ENCODE peak calls at places on chromosomes 4 and X, in nine cellular contexts. I is stomach, C is keratinocyte, K is WERI-Rb-1, S is right lobe of liver, H is lung, V is heart left ventricle, U is psoas muscle, F is foreskin fibroblast. Z is an unnamed sample.

GRCh38 chr4:24273148-24273547 is 311.2 kb downstream of the DHX15 start:
- DNase-seq in I (no peak), C (peak; percentile 65), K (no peak), S (no peak), H (no peak), V (no peak), U (no peak), F (no peak), Z (no peak)

GRCh38 chrX:47145408-47146120 is 543 bp downstream of the RBM10 start:
- DNase-seq in I (no peak), C (no peak), K (no peak), S (no peak), H (no peak), V (no peak), U (no peak), F (no peak), Z (no peak)

GRCh38 chr4:152734015-152734698 is 45.4 kb downstream of the TIGD4 start:
- DNase-seq in I (no peak), C (no peak), K (no peak), S (no peak), H (no peak), V (no peak), U (no peak), F (no peak), Z (no peak)

GRCh38 chr4:33649015-33649414 is 2595.3 kb downstream of the ARAP2 start:
- DNase-seq in I (no peak), C (no peak), K (peak; percentile 18), S (no peak), H (no peak), V (no peak), U (no peak), F (peak; percentile 63), Z (no peak)

GRCh38 chrX:40581333-40581910 is 652 bp downstream of the ATP6AP2 start:
- DNase-seq in I (no peak), C (no peak), K (no peak), S (no peak), H (no peak), V (no peak), U (no peak), F (peak; percentile 16), Z (no peak)

GRCh38 chr4:182880387-182881356 is 36.5 kb downstream of the DCTD start:
- DNase-seq in I (peak; percentile 65), C (no peak), K (no peak), S (no peak), H (no peak), V (peak; percentile 74), U (no peak), F (no peak), Z (no peak)

GRCh38 chr4:187289371-187289770 is 565.7 kb upstream of the FAT1 start:
- DNase-seq in I (no peak), C (no peak), K (no peak), S (no peak), H (no peak), V (no peak), U (no peak), F (peak; percentile 12), Z (no peak)

GRCh38 chrX:139691493-139691842 is 16.5 kb downstream of the MCF2 start:
- DNase-seq in I (no peak), C (no peak), K (no peak), S (no peak), H (no peak), V (no peak), U (no peak), F (peak; percentile 5), Z (no peak)

GRCh38 chr4:36099509-36099908 is 144.8 kb downstream of the ARAP2 start:
- DNase-seq in I (no peak), C (no peak), K (no peak), S (no peak), H (no peak), V (no peak), U (no peak), F (no peak), Z (no peak)

GRCh38 chrX:19303216-19303880 is 40.4 kb upstream of the PDHA1 start:
- DNase-seq in I (no peak), C (peak; percentile 9), K (no peak), S (no peak), H (no peak), V (no peak), U (no peak), F (peak; percentile 21), Z (no peak)

GRCh38 chr4:56656346-56656643 is 24.8 kb downstream of the HOPX start:
- DNase-seq in I (peak; percentile 36), C (no peak), K (peak; percentile 31), S (peak; percentile 23), H (no peak), V (no peak), U (peak; percentile 64), F (no peak), Z (no peak)

GRCh38 chr4:40065010-40065409 is 8.4 kb downstream of the N4BP2 start:
- DNase-seq in I (no peak), C (no peak), K (no peak), S (no peak), H (no peak), V (no peak), U (no peak), F (no peak), Z (no peak)

GRCh38 chrX:118116308-118117068 is at the start of gene KLHL13:
- DNase-seq in I (no peak), C (no peak), K (no peak), S (peak; percentile 39), H (no peak), V (peak; percentile 57), U (peak; percentile 70), F (peak; percentile 10), Z (no peak)

DNA sequence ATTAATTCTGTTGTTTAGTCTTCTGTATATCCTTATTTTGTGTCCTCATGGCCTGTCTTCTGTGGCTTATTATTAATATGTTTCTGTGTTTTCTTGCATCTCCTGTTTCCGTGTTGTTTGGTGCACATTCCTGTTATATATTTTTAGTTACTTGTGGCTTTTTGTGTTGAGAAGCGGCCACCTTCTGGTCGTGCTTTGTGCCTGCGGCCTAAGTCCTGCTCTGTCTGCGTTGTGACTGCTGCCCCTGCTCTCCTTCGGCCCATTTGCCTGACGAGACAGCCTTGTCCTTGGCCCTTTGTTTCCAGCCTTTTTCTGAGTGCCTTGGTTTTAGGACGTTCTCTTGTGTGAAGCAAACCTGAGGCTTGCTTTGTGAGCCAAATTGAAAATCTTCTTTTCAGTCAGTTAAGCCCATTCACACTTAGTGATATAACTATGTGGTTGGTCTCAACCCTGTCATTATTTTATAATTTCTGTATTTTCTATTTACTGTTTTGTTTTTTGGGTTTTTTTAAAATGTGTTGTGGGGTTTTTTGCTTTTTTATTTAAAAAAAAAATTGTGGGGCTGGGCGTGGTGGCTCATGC is 43.8 kb downstream of the TNIP2 start:
- DNase-seq in I (no peak), C (no peak), K (no peak), S (no peak), H (no peak), V (no peak), U (peak; percentile 28), F (no peak), Z (no peak)
- TF ChIP-seq CTCF in I (no peak), C (no peak), K (peak; percentile 53), S (no peak), H (no peak), V (no peak), U (no peak), F (peak; percentile 2), Z (peak; percentile 48)

GRCh38 chrX:131084145-131084544 is 26.0 kb downstream of the ARHGAP36 start:
- DNase-seq in I (no peak), C (no peak), K (no peak), S (no peak), H (no peak), V (no peak), U (no peak), F (no peak), Z (no peak)

GRCh38 chrX:131081772-131082755 is 23.9 kb downstream of the ARHGAP36 start:
- DNase-seq in I (no peak), C (no peak), K (no peak), S (no peak), H (no peak), V (no peak), U (no peak), F (no peak), Z (no peak)

GRCh38 chrX:131083510-131084142 is 25.5 kb downstream of the ARHGAP36 start:
- DNase-seq in I (no peak), C (no peak), K (no peak), S (no peak), H (no peak), V (no peak), U (no peak), F (no peak), Z (no peak)
- H3K4me3 ChIP-seq in I (no peak overlapping the region), C (no peak overlapping the region), K (no peak overlapping the region), S (no peak overlapping the region), H (no peak overlapping the region), V (no peak overlapping the region), U (no peak overlapping the region), F (no peak overlapping the region), Z (no peak overlapping the region)

DNA sequence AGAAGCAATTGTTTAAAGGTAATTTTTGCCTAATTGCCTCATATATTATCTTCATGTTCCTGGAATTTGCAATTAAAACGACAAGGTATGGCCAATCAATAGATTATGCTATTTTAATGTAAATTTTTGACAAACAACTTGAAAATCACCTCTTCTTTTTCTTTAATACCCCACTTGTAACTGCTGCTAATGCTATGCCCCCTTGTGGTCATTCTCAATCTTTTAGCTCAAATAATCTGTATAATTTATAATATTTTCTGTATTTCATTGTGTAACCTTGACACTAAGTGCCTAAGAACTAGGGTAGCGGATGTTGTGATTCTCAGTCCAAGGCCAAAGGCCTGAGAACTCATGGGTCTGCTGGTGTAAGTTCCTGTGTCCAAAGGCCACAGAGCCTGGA is 831.7 kb upstream of the POU3F4 start:
- DNase-seq in I (no peak), C (no peak), K (no peak), S (no peak), H (no peak), V (no peak), U (no peak), F (no peak), Z (no peak)
- TF ChIP-seq CTCF in I (no peak), C (no peak), K (no peak), S (peak; percentile 58), H (no peak), V (peak; percentile 18), U (peak; percentile 18), F (no peak), Z (no peak)

GRCh38 chrX:154072192-154072591 is 25.3 kb downstream of the MECP2 start:
- DNase-seq in I (no peak), C (no peak), K (no peak), S (no peak), H (no peak), V (no peak), U (no peak), F (no peak), Z (no peak)

GRCh38 chrX:154063234-154063633 is 34.3 kb downstream of the MECP2 start:
- DNase-seq in I (no peak), C (no peak), K (peak; percentile 36), S (no peak), H (no peak), V (no peak), U (no peak), F (no peak), Z (no peak)

GRCh38 chrX:154074199-154074598 is 23.3 kb downstream of the MECP2 start:
- DNase-seq in I (no peak), C (no peak), K (no peak), S (no peak), H (no peak), V (no peak), U (no peak), F (no peak), Z (no peak)

GRCh38 chrX:154064637-154065435 is 32.7 kb downstream of the MECP2 start:
- DNase-seq in I (no peak), C (no peak), K (no peak), S (no peak), H (no peak), V (no peak), U (no peak), F (no peak), Z (no peak)

GRCh38 chrX:154068560-154068959 is 29.0 kb downstream of the MECP2 start:
- DNase-seq in I (no peak), C (no peak), K (no peak), S (no peak), H (no peak), V (no peak), U (no peak), F (no peak), Z (no peak)
- H3K4me3 ChIP-seq in I (no peak overlapping the region), C (no peak overlapping the region), K (no peak overlapping the region), S (no peak overlapping the region), H (no peak overlapping the region), V (no peak overlapping the region), U (no peak overlapping the region), F (no peak overlapping the region), Z (no peak overlapping the region)

Z was measured in GM12864.